ENCODE peak calls at places on chromosomes 7 and 10, in seven cellular contexts. One of them, this sample, is unnamed.

GRCh38 chr10:34732926-34733325 is 82.2 kb downstream of the PARD3 start:
- DNase-seq in ecto neural progenitor cell: no peak
- DNase-seq in Panc1: no peak
- DNase-seq in M059J: peak
- DNase-seq in type B pancreatic cell: no peak
- DNase-seq in GM12891: no peak
- DNase-seq in NCI-H2029: no peak
- DNase-seq in this sample: peak

GRCh38 chr10:15313034-15313433 is 58.1 kb downstream of the FAM171A1 start:
- DNase-seq in Panc1: no peak
- DNase-seq in ecto neural progenitor cell: no peak
- DNase-seq in NCI-H2029: no peak
- DNase-seq in type B pancreatic cell: no peak
- DNase-seq in GM12891: no peak
- DNase-seq in M059J: no peak
- DNase-seq in this sample: no peak

GRCh38 chr10:100728928-100729876 is 16.2 kb upstream of the PAX2 start:
- DNase-seq in NCI-H2029: no peak
- DNase-seq in Panc1: no peak
- DNase-seq in type B pancreatic cell: no peak
- DNase-seq in M059J: peak
- DNase-seq in ecto neural progenitor cell: peak
- DNase-seq in GM12891: no peak
- DNase-seq in this sample: peak

GRCh38 chr7:98399462-98399861 is 1.4 kb downstream of the BAIAP2L1 start:
- DNase-seq in type B pancreatic cell: no peak
- DNase-seq in ecto neural progenitor cell: no peak
- DNase-seq in NCI-H2029: no peak
- DNase-seq in Panc1: no peak
- DNase-seq in GM12891: no peak
- DNase-seq in M059J: peak
- DNase-seq in this sample: no peak

GRCh38 chr7:129684777-129685176 is 73.3 kb downstream of the NRF1 start:
- DNase-seq in type B pancreatic cell: no peak
- DNase-seq in ecto neural progenitor cell: no peak
- DNase-seq in NCI-H2029: peak
- DNase-seq in M059J: peak
- DNase-seq in GM12891: no peak
- DNase-seq in Panc1: no peak
- DNase-seq in this sample: no peak

GRCh38 chr10:555682-556350 is 133.7 kb downstream of the DIP2C start:
- DNase-seq in type B pancreatic cell: no peak
- DNase-seq in Panc1: no peak
- DNase-seq in M059J: no peak
- DNase-seq in ecto neural progenitor cell: peak
- DNase-seq in NCI-H2029: no peak
- DNase-seq in GM12891: no peak
- DNase-seq in this sample: no peak

GRCh38 chr7:40899151-40899550 is 764.3 kb downstream of the SUGCT start:
- DNase-seq in type B pancreatic cell: no peak
- DNase-seq in M059J: peak
- DNase-seq in ecto neural progenitor cell: no peak
- DNase-seq in GM12891: no peak
- DNase-seq in NCI-H2029: no peak
- DNase-seq in Panc1: no peak
- DNase-seq in this sample: no peak

GRCh38 chr7:3927446-3928110 is 626.5 kb downstream of the SDK1 start:
- DNase-seq in Panc1: no peak
- DNase-seq in ecto neural progenitor cell: no peak
- DNase-seq in M059J: no peak
- DNase-seq in GM12891: no peak
- DNase-seq in type B pancreatic cell: no peak
- DNase-seq in NCI-H2029: no peak
- DNase-seq in this sample: no peak

GRCh38 chr10:95745487-95745886 is 10.5 kb upstream of the ENTPD1 start:
- DNase-seq in M059J: no peak
- DNase-seq in type B pancreatic cell: no peak
- DNase-seq in GM12891: no peak
- DNase-seq in NCI-H2029: no peak
- DNase-seq in Panc1: no peak
- DNase-seq in ecto neural progenitor cell: no peak
- DNase-seq in this sample: no peak

GRCh38 chr7:2554654-2555053 is 670 bp downstream of the BRAT1 start:
- DNase-seq in ecto neural progenitor cell: peak
- DNase-seq in M059J: no peak
- DNase-seq in Panc1: no peak
- DNase-seq in type B pancreatic cell: no peak
- DNase-seq in GM12891: peak
- DNase-seq in NCI-H2029: no peak
- DNase-seq in this sample: no peak

GRCh38 chr7:27661776-27662489 is 750 bp downstream of the HIBADH start:
- DNase-seq in Panc1: no peak
- DNase-seq in GM12891: peak
- DNase-seq in NCI-H2029: no peak
- DNase-seq in type B pancreatic cell: no peak
- DNase-seq in M059J: no peak
- DNase-seq in ecto neural progenitor cell: no peak
- DNase-seq in this sample: no peak

GRCh38 chr7:47100815-47101435 is 481.0 kb downstream of the TNS3 start:
- DNase-seq in GM12891: no peak
- DNase-seq in NCI-H2029: peak
- DNase-seq in ecto neural progenitor cell: peak
- DNase-seq in type B pancreatic cell: no peak
- DNase-seq in Panc1: peak
- DNase-seq in M059J: peak
- DNase-seq in this sample: peak

GRCh38 chr7:66348531-66348930 is 143.4 kb downstream of the TPST1 start:
- DNase-seq in ecto neural progenitor cell: no peak
- DNase-seq in type B pancreatic cell: no peak
- DNase-seq in M059J: no peak
- DNase-seq in GM12891: no peak
- DNase-seq in NCI-H2029: no peak
- DNase-seq in Panc1: no peak
- DNase-seq in this sample: no peak

GRCh38 chr7:45574521-45575500 is 643 bp downstream of the ADCY1 start:
- DNase-seq in Panc1: no peak
- DNase-seq in ecto neural progenitor cell: peak
- DNase-seq in M059J: peak
- DNase-seq in GM12891: peak
- DNase-seq in type B pancreatic cell: no peak
- DNase-seq in NCI-H2029: peak
- DNase-seq in this sample: no peak

GRCh38 chr7:44195901-44196300 is 4.9 kb upstream of the YKT6 start:
- DNase-seq in Panc1: no peak
- DNase-seq in GM12891: no peak
- DNase-seq in type B pancreatic cell: no peak
- DNase-seq in M059J: peak
- DNase-seq in ecto neural progenitor cell: no peak
- DNase-seq in NCI-H2029: no peak
- DNase-seq in this sample: peak

GRCh38 chr7:134632937-134633540 is 13.6 kb upstream of the BPGM start:
- DNase-seq in GM12891: no peak
- DNase-seq in Panc1: no peak
- DNase-seq in M059J: peak
- DNase-seq in type B pancreatic cell: no peak
- DNase-seq in NCI-H2029: no peak
- DNase-seq in ecto neural progenitor cell: no peak
- DNase-seq in this sample: no peak

GRCh38 chr10:78062296-78062695 is 28.6 kb downstream of the RPS24 start:
- DNase-seq in M059J: no peak
- DNase-seq in type B pancreatic cell: no peak
- DNase-seq in GM12891: no peak
- DNase-seq in NCI-H2029: no peak
- DNase-seq in Panc1: no peak
- DNase-seq in ecto neural progenitor cell: no peak
- DNase-seq in this sample: peak

GRCh38 chr7:75658369-75658768 is 80.4 kb downstream of the HIP1 start:
- DNase-seq in type B pancreatic cell: no peak
- DNase-seq in M059J: peak
- DNase-seq in NCI-H2029: no peak
- DNase-seq in Panc1: no peak
- DNase-seq in ecto neural progenitor cell: no peak
- DNase-seq in GM12891: no peak
- DNase-seq in this sample: no peak

GRCh38 chr7:92916751-92917369 is 80.5 kb upstream of the CDK6 start:
- DNase-seq in NCI-H2029: no peak
- DNase-seq in ecto neural progenitor cell: peak
- DNase-seq in Panc1: no peak
- DNase-seq in M059J: peak
- DNase-seq in type B pancreatic cell: no peak
- DNase-seq in GM12891: no peak
- DNase-seq in this sample: no peak

GRCh38 chr7:141039366-141039765 is 24.6 kb upstream of the MRPS33 start:
- DNase-seq in M059J: peak
- DNase-seq in Panc1: no peak
- DNase-seq in NCI-H2029: no peak
- DNase-seq in ecto neural progenitor cell: no peak
- DNase-seq in GM12891: no peak
- DNase-seq in type B pancreatic cell: no peak
- DNase-seq in this sample: no peak